ENCODE peak calls at places on chromosomes 2 and 18, in six cellular contexts. H, C, Z, S, K and M are unnamed samples.

GRCh38 chr2:135144343-135144742 is 92.3 kb downstream of the RAB3GAP1 start:
- DNase-seq in C (no peak), S (no peak), H (no peak), Z (no peak), K (no peak), M (no peak)

GRCh38 chr2:72112981-72113846 is 34.4 kb downstream of the CYP26B1 start:
- DNase-seq in H (no peak), S (no peak), C (no peak), K (no peak), Z (no peak), M (no peak)

GRCh38 chr2:44273076-44273475 is 2.2 kb upstream of the SLC3A1 start:
- DNase-seq in S (no peak), K (no peak), H (no peak), C (no peak), Z (no peak), M (no peak)

GRCh38 chr2:178473931-178474330 is 4.5 kb downstream of the FKBP7 start:
- DNase-seq in H (no peak), C (no peak), K (no peak), Z (no peak), S (no peak), M (no peak)

GRCh38 chr2:42970151-42970550 is 177.8 kb upstream of the HAAO start:
- DNase-seq in C (no peak), Z (no peak), H (no peak), K (no peak), S (no peak), M (no peak)

GRCh38 chr2:142880275-142880674 is 2.8 kb downstream of the KYNU start:
- DNase-seq in Z (no peak), C (no peak), K (no peak), S (peak; percentile 68), H (no peak), M (no peak)

GRCh38 chr2:121006783-121007489 is 271.3 kb downstream of the GLI2 start:
- DNase-seq in K (no peak), H (no peak), Z (no peak), S (no peak), C (no peak), M (no peak)

GRCh38 chr2:82165377-82165776 is 1860.8 kb upstream of the LRRTM1 start:
- DNase-seq in Z (no peak), C (no peak), S (no peak), H (no peak), K (no peak), M (no peak)

GRCh38 chr18:63307555-63308200 is 11.9 kb downstream of the BCL2 start:
- DNase-seq in K (no peak), S (no peak), C (no peak), Z (no peak), H (no peak), M (no peak)

GRCh38 chr2:26670931-26671460 is 21.5 kb upstream of the KCNK3 start:
- DNase-seq in K (no peak), C (no peak), S (no peak), H (no peak), Z (no peak), M (no peak)

GRCh38 chr2:27980242-27980641 is 89.7 kb downstream of the BABAM2 start:
- DNase-seq in H (no peak), S (no peak), Z (no peak), K (no peak), C (peak; percentile 37), M (peak; percentile 2)

GRCh38 chr2:68414862-68415261 is 49.8 kb downstream of the PLEK start:
- DNase-seq in K (no peak), C (no peak), Z (no peak), S (no peak), H (no peak), M (no peak)

GRCh38 chr18:32332708-32333107 is 138.0 kb downstream of the GAREM1 start:
- DNase-seq in Z (no peak), K (no peak), H (no peak), C (no peak), S (no peak), M (no peak)

GRCh38 chr2:236238756-236239155 is 25.4 kb downstream of the ASB18 start:
- DNase-seq in K (peak; percentile 39), S (no peak), H (no peak), C (no peak), Z (no peak), M (no peak)

GRCh38 chr2:85890522-85891176 is 1.9 kb upstream of the ST3GAL5 start:
- DNase-seq in C (no peak), H (no peak), K (no peak), Z (no peak), S (no peak), M (no peak)

GRCh38 chr2:232386490-232386739 is 7.9 kb downstream of the ALPP start:
- DNase-seq in C (no peak), K (no peak), H (no peak), Z (no peak), S (no peak), M (no peak)

GRCh38 chr18:59810740-59811520 is 88.9 kb upstream of the PMAIP1 start:
- DNase-seq in Z (no peak), S (no peak), C (no peak), H (no peak), K (no peak), M (no peak)